ENCODE peak calls at places on chromosomes 5 and 9, in five cellular contexts. J, R, S, B and Z are unnamed samples.

GRCh38 chr5:168694289-168694688 is 115.1 kb upstream of the PANK3 start:
- DNase-seq in R (no peak), J (no peak), B (no peak), S (no peak), Z (no peak)

GRCh38 chr5:117463836-117464235 is 889.2 kb upstream of the SEMA6A start:
- DNase-seq in B (no peak), S (no peak), J (no peak), R (no peak), Z (peak; percentile 21)

GRCh38 chr5:169511708-169512107 is 71.9 kb upstream of the SPDL1 start:
- DNase-seq in B (no peak), S (no peak), J (no peak), R (no peak), Z (no peak)

GRCh38 chr9:125521462-125522327 is 185.3 kb downstream of the MAPKAP1 start:
- DNase-seq in S (no peak), B (no peak), J (no peak), R (no peak), Z (no peak)

GRCh38 chr5:57896596-57896995 is 414.0 kb upstream of the ACTBL2 start:
- DNase-seq in R (no peak), S (no peak), J (no peak), B (no peak), Z (no peak)

GRCh38 chr5:78050888-78051287 is 243.6 kb downstream of the AP3B1 start:
- DNase-seq in B (no peak), J (no peak), R (no peak), S (no peak), Z (no peak)

GRCh38 chr5:59583151-59583809 is 310.2 kb downstream of the PDE4D start:
- DNase-seq in S (no peak), J (no peak), R (no peak), B (no peak), Z (no peak)

GRCh38 chr5:81303563-81303962 is 2.2 kb downstream of the ZCCHC9 start:
- DNase-seq in J (no peak), R (no peak), B (no peak), S (no peak), Z (no peak)

GRCh38 chr5:36552626-36553393 is 53.6 kb upstream of the SLC1A3 start:
- DNase-seq in R (no peak), S (no peak), J (no peak), B (no peak), Z (no peak)

GRCh38 chr5:115391780-115392179 is 95.3 kb upstream of the CCDC112 start:
- DNase-seq in J (no peak), R (no peak), B (no peak), S (no peak), Z (no peak)

GRCh38 chr5:157745041-157745456 is 1.5 kb downstream of the LSM11 start:
- DNase-seq in R (no peak), B (no peak), J (no peak), S (no peak), Z (peak; percentile 40)

GRCh38 chr5:30808996-30809395 is 384.5 kb upstream of the CDH6 start:
- DNase-seq in J (no peak), S (no peak), B (no peak), R (no peak), Z (no peak)

GRCh38 chr5:140214831-140215230 is 39.8 kb downstream of the CYSTM1 start:
- DNase-seq in J (no peak), R (peak; percentile 34), B (no peak), S (no peak), Z (no peak)

GRCh38 chr5:120614512-120614911 is 150.4 kb downstream of the PRR16 start:
- DNase-seq in R (no peak), B (no peak), J (no peak), S (no peak), Z (peak; percentile 15)

GRCh38 chr5:58080573-58080972 is 379.3 kb downstream of the PLK2 start:
- DNase-seq in B (no peak), J (no peak), R (no peak), S (no peak), Z (no peak)

GRCh38 chr5:180070726-180071417 is 687 bp downstream of the RNF130 start:
- DNase-seq in J (no peak), B (no peak), R (peak; percentile 8), S (no peak), Z (peak; percentile 88)

GRCh38 chr5:148020247-148020646 is 43.5 kb upstream of the SPINK5 start:
- DNase-seq in R (no peak), J (no peak), S (no peak), B (no peak), Z (no peak)

GRCh38 chr9:14271078-14271673 is 42.8 kb downstream of the NFIB start:
- DNase-seq in J (peak; percentile 75), S (no peak), B (no peak), R (no peak), Z (peak; percentile 23)

GRCh38 chr5:158727771-158728311 is 371.9 kb downstream of the EBF1 start:
- DNase-seq in R (no peak), J (no peak), S (no peak), B (no peak), Z (no peak)

GRCh38 chr9:9921771-9922170 is 691.0 kb downstream of the PTPRD start:
- DNase-seq in J (no peak), S (no peak), B (no peak), R (no peak), Z (no peak)

GRCh38 chr5:171614511-171614910 is 171.1 kb upstream of the SMIM23 start:
- DNase-seq in B (no peak), J (no peak), R (no peak), S (no peak), Z (no peak)

GRCh38 chr9:87428659-87429058 is 69.0 kb upstream of the DAPK1 start:
- DNase-seq in B (no peak), S (no peak), R (no peak), J (peak; percentile 55), Z (no peak)

GRCh38 chr9:98129451-98129881 is 10.4 kb upstream of the TRIM14 start:
- DNase-seq in B (no peak), R (peak; percentile 31), J (no peak), S (no peak), Z (no peak)

GRCh38 chr5:180299526-180299925 is 7.6 kb upstream of the MAPK9 start:
- DNase-seq in B (no peak), J (no peak), S (no peak), R (no peak), Z (no peak)

GRCh38 chr5:148791334-148791667 is 35.1 kb upstream of the ADRB2 start:
- DNase-seq in J (no peak), B (no peak), R (no peak), S (no peak), Z (no peak)

GRCh38 chr5:58071566-58071965 is 388.3 kb downstream of the PLK2 start:
- DNase-seq in S (peak; percentile 29), R (no peak), J (no peak), B (no peak), Z (peak; percentile 54)

GRCh38 chr5:38013107-38013506 is 173.3 kb upstream of the GDNF start:
- DNase-seq in B (no peak), S (no peak), R (no peak), J (no peak), Z (no peak)

GRCh38 chr9:105187781-105188180 is 56.7 kb upstream of the SLC44A1 start:
- DNase-seq in J (no peak), R (no peak), B (no peak), S (no peak), Z (no peak)